ENCODE peak calls at places on chromosome 16, in seven cellular contexts. Q is cardiac muscle cell; C is effector memory CD4-positive, alpha-beta T cell; S is small intestine; N is lung; H is body of pancreas; I is tibial nerve. K is an unnamed sample.

GRCh38 chr16:28499854-28500253 is 5.4 kb downstream of the APOBR start:
- DNase-seq in Q (no peak), C (no peak), S (no peak), N (no peak), H (no peak), I (no peak), K (no peak)

GRCh38 chr16:74297296-74297665 is 667 bp downstream of the PSMD7 start:
- DNase-seq in Q (peak; percentile 20), C (no peak), S (peak; percentile 7), N (no peak), H (no peak), I (no peak), K (no peak)

GRCh38 chr16:1258906-1259759 is 3.3 kb downstream of the TPSD1 start:
- DNase-seq in Q (no peak), C (no peak), S (no peak), N (no peak), H (peak; percentile 42), I (no peak), K (no peak)

GRCh38 chr16:29742683-29743275 is 3.0 kb downstream of the C16orf54 start:
- DNase-seq in Q (no peak), C (no peak), S (no peak), N (no peak), H (no peak), I (no peak), K (no peak)

GRCh38 chr16:50802000-50802399 is 60.1 kb downstream of the CYLD start:
- DNase-seq in Q (peak; percentile 55), C (no peak), S (no peak), N (no peak), H (no peak), I (no peak), K (no peak)

GRCh38 chr16:26158142-26158759 is 466.5 kb downstream of the HS3ST4 start:
- DNase-seq in Q (no peak), C (no peak), S (no peak), N (no peak), H (no peak), I (no peak), K (no peak)

GRCh38 chr16:74984194-74984669 is 691 bp downstream of the WDR59 start:
- DNase-seq in Q (peak; percentile 38), C (peak; percentile 12), S (no peak), N (no peak), H (no peak), I (no peak), K (no peak)

GRCh38 chr16:51556694-51557327 is 405.7 kb upstream of the SALL1 start:
- DNase-seq in Q (peak; percentile 88), C (no peak), S (no peak), N (no peak), H (no peak), I (peak; percentile 39), K (no peak)

GRCh38 chr16:66720766-66721165 is 24.2 kb upstream of the CMTM4 start:
- DNase-seq in Q (no peak), C (no peak), S (no peak), N (no peak), H (no peak), I (no peak), K (no peak)

GRCh38 chr16:65122974-65123845 is 1.3 kb upstream of the CDH11 start:
- DNase-seq in Q (peak; percentile 81), C (no peak), S (no peak), N (peak; percentile 39), H (no peak), I (peak; percentile 62), K (no peak)

GRCh38 chr16:9151597-9151996 is 60.2 kb downstream of the HAPSTR1 start:
- DNase-seq in Q (no peak), C (no peak), S (peak; percentile 24), N (no peak), H (no peak), I (no peak), K (no peak)

GRCh38 chr16:27795992-27796614 is 246.2 kb downstream of the KATNIP start:
- DNase-seq in Q (peak; percentile 62), C (no peak), S (peak; percentile 29), N (peak; percentile 35), H (peak; percentile 50), I (peak; percentile 36), K (peak; percentile 33)

GRCh38 chr16:87806246-87806607 is 40.4 kb upstream of the KLHDC4 start:
- DNase-seq in Q (no peak), C (no peak), S (peak; percentile 29), N (no peak), H (peak; percentile 17), I (no peak), K (no peak)

GRCh38 chr16:84758627-84759026 is 58.8 kb downstream of the USP10 start:
- DNase-seq in Q (no peak), C (no peak), S (no peak), N (no peak), H (no peak), I (no peak), K (no peak)
- H3K27ac ChIP-seq in Q (peak overlapping the region; percentile 39), C (peak overlapping the region; percentile 70), S (peak overlapping the region; percentile 80), N (peak overlapping the region; percentile 21), H (no peak overlapping the region), I (no peak overlapping the region), K (no peak overlapping the region)

DNA sequence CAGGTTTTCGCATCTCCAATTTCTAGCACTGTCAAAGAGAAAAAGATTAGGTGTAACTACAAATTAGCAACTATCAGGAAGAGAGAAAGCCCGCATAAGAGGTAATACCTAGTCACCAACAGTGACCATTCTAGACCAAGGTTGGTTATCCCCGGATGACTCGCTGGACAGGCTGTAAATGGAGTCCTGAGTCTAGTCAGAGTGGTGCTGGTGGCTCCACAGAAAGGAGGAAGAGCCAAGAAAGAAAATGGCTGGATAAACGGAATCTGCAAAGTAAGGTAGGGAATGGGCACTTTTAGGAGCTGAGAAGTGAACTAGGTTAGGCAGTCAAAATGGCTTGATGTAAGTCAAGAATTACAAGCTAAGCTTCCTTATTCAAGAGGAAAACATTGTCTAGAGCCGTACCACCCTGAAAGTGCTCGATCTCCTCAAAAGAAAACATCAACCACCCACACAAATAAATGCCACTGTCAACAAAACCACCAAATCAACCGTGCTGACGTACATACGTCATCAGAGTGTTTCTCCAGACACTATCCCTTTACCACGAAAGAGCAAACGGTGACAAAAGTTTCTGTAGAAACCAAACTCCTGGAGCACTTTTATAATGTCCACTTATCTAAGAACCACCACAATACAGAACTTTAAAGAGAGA is 2.2 kb downstream of the GSPT1 start:
- DNase-seq in Q (peak; percentile 7), C (peak; percentile 39), S (peak; percentile 39), N (no peak), H (no peak), I (no peak), K (no peak)
- H3K4me1 ChIP-seq in Q (peaks cover 21% of the 10 kb centered on the region), C (peaks cover 32% of the 10 kb centered on the region), S (peaks cover 17% of the 10 kb centered on the region), N (no peaks in the 10 kb centered on the region), H (peaks cover 63% of the 10 kb centered on the region), I (peaks cover 34% of the 10 kb centered on the region), K (peaks cover 7% of the 10 kb centered on the region)

GRCh38 chr16:79482011-79482410 is 118.5 kb downstream of the MAF start:
- DNase-seq in Q (no peak), C (no peak), S (no peak), N (no peak), H (no peak), I (peak; percentile 24), K (no peak)
- H3K27ac ChIP-seq in Q (no peak overlapping the region), C (no peak overlapping the region), S (no peak overlapping the region), N (no peak overlapping the region), H (no peak overlapping the region), I (no peak overlapping the region), K (no peak overlapping the region)

DNA sequence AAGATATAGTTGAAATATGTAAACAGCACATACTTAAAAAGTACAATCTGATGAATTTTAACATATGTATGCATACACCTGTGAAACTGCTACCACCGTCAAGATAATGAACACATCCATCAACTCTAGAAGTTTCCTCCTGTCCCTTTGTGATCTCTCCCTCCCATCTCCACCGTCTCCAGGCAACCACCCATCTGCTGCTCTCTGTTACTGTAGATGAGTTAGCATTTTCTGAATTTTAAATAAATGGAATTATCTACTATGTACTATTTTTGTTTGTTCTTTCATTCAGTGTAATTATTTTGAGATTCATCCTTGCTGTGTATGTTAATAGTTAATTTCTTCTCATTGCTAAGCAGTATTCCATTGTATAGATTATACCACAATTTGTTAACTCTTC is 40.3 kb upstream of the SMPD3 start:
- DNase-seq in Q (no peak), C (no peak), S (no peak), N (no peak), H (no peak), I (no peak), K (no peak)
- H3K4me1 ChIP-seq in Q (no peaks in the 10 kb centered on the region), C (no peaks in the 10 kb centered on the region), S (peaks cover 2% of the 10 kb centered on the region), N (peaks cover 3% of the 10 kb centered on the region), H (peaks cover 43% of the 10 kb centered on the region), I (no peaks in the 10 kb centered on the region), K (peaks cover 8% of the 10 kb centered on the region)

DNA sequence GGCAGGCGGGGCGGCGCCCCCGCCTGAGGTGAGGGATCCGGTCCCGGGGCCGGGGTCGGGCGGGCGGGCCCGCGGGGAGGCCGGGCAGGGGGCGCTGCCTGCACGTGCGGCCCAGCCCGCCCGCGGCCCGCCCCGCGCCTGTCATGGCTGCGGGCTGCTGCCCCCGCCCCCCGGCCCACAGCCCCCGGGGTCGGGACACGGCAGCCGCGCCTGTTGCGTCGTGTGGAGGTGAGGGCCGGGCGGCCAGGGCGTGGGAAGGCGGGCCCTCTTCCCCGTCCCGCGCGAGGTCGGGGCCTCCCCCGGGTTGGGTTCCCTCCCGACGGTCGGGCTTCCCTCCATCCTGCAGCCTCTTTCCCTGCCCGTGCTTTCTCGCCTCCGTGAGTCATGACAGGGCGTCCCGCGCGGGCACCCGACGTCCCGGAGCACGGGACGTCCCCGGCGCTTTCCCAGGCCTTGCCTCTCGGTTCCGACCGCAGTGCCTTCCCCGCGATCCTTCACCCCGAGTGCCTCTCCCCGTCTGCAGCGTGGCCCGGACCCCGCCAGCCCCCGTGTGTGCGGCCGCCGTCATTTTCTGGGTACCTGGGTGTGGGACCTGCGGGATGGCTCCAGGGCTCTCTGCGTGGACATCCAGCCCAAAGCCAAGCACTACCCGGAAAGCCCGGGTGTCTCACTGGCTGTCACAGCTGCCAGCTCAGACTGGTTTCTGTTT is 76.7 kb downstream of the CHD9 start:
- DNase-seq in Q (peak; percentile 52), C (peak; percentile 47), S (peak; percentile 73), N (peak; percentile 55), H (peak; percentile 63), I (peak; percentile 40), K (no peak)
- H3K27ac ChIP-seq in Q (peak overlapping the region; percentile 75), C (peak overlapping the region; percentile 50), S (peak overlapping the region; percentile 90), N (peak overlapping the region; percentile 90), H (peak overlapping the region; percentile 97), I (peak overlapping the region; percentile 93), K (no peak overlapping the region)

GRCh38 chr16:86739808-86740207 is 161.5 kb downstream of the FOXL1 start:
- DNase-seq in Q (no peak), C (no peak), S (no peak), N (no peak), H (no peak), I (no peak), K (no peak)
- H3K4me1 ChIP-seq in Q (peaks cover 12% of the 10 kb centered on the region), C (peaks cover 4% of the 10 kb centered on the region), S (no peaks in the 10 kb centered on the region), N (no peaks in the 10 kb centered on the region), H (peaks cover 7% of the 10 kb centered on the region), I (peaks cover 6% of the 10 kb centered on the region), K (peaks cover 6% of the 10 kb centered on the region)

DNA sequence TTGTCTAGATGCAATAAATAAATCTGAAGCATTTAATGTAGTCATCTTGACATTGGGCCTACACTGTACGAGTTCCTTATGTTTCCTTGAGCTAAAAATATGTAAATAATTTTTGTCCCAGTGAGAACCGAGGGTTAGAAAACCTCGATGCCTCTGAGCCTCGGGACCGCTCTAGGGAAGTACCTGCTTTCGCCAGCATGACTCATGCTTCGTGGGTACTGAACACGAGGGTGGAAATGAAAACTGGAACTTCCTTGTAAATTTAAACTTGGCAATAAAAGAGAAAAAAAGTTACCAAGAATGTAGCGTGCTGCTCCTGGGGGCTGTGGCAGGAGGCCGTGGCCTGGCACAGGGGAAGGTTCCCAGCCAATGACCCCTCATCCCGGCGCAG is 74.1 kb downstream of the SOCS1 start:
- DNase-seq in Q (no peak), C (no peak), S (no peak), N (no peak), H (no peak), I (peak; percentile 14), K (no peak)
- H3K27ac ChIP-seq in Q (no peak overlapping the region), C (no peak overlapping the region), S (no peak overlapping the region), N (no peak overlapping the region), H (no peak overlapping the region), I (no peak overlapping the region), K (no peak overlapping the region)

GRCh38 chr16:4293181-4293716 is 20.4 kb upstream of the TFAP4 start:
- DNase-seq in Q (no peak), C (no peak), S (no peak), N (no peak), H (no peak), I (no peak), K (no peak)
- H3K4me1 ChIP-seq in Q (peaks cover 26% of the 10 kb centered on the region), C (peaks cover 5% of the 10 kb centered on the region), S (no peaks in the 10 kb centered on the region), N (peaks cover 10% of the 10 kb centered on the region), H (peaks cover 15% of the 10 kb centered on the region), I (peaks cover 21% of the 10 kb centered on the region), K (peaks cover 11% of the 10 kb centered on the region)

K was measured in iPS DF 6.9.